ENCODE peak calls at places on chromosomes 5 and 9, in four cellular contexts. C is HepG2, B is A549, R is K562. P is an unnamed sample.

GRCh38 chr5:168424506-168425298 is 61.6 kb upstream of the RARS1 start:
- DNase-seq in C (no peak), B (peak), R (no peak), P (peak)

GRCh38 chr5:117077142-117077541 is 502.5 kb upstream of the SEMA6A start:
- DNase-seq in C (peak), B (no peak), R (no peak), P (no peak)

GRCh38 chr5:142821027-142821732 is 51.0 kb downstream of the ARHGAP26 start:
- DNase-seq in C (no peak), B (no peak), R (no peak), P (no peak)

GRCh38 chr5:120613729-120614128 is 149.6 kb downstream of the PRR16 start:
- DNase-seq in C (no peak), B (no peak), R (no peak), P (no peak)

GRCh38 chr5:14871084-14871572 is 450 bp downstream of the ANKH start:
- DNase-seq in C (no peak), B (peak), R (peak), P (no peak)

GRCh38 chr5:129400395-129400983 is 59.6 kb upstream of the ADAMTS19 start:
- DNase-seq in C (no peak), B (no peak), R (no peak), P (no peak)

GRCh38 chr5:4938941-4939546 is 201.1 kb upstream of the ADAMTS16 start:
- DNase-seq in C (no peak), B (no peak), R (no peak), P (no peak)

GRCh38 chr5:82347213-82347947 is 69.2 kb upstream of the RPS23 start:
- DNase-seq in C (no peak), B (no peak), R (no peak), P (peak)

GRCh38 chr5:76583163-76584047 is 39.8 kb downstream of the F2RL2 start:
- DNase-seq in C (no peak), B (peak), R (peak), P (peak)

GRCh38 chr5:176364765-176365662 is at the start of gene ARL10:
- DNase-seq in C (no peak), B (no peak), R (no peak), P (peak)

GRCh38 chr5:143251175-143251574 is 152.3 kb downstream of the NR3C1 start:
- DNase-seq in C (no peak), B (no peak), R (no peak), P (no peak)

GRCh38 chr9:92404437-92404836 is at the start of gene OGN:
- DNase-seq in C (no peak), B (no peak), R (no peak), P (peak)

GRCh38 chr9:121369595-121370265 is at the start of gene STOM:
- DNase-seq in C (peak), B (no peak), R (peak), P (peak)

GRCh38 chr5:177090813-177091212 is 4.1 kb downstream of the FGFR4 start:
- DNase-seq in C (no peak), B (no peak), R (no peak), P (no peak)

GRCh38 chr5:56757077-56757476 is 58.3 kb upstream of the MAP3K1 start:
- DNase-seq in C (no peak), B (no peak), R (no peak), P (peak)

GRCh38 chr5:73940747-73941146 is 314.8 kb downstream of the ARHGEF28 start:
- DNase-seq in C (no peak), B (no peak), R (no peak), P (no peak)

GRCh38 chr9:18601026-18601425 is 127.1 kb downstream of the ADAMTSL1 start:
- DNase-seq in C (no peak), B (no peak), R (no peak), P (no peak)

GRCh38 chr9:10366171-10366779 is 246.5 kb downstream of the PTPRD start:
- DNase-seq in C (peak), B (peak), R (peak), P (peak)

GRCh38 chr5:176161431-176161830 is 76.8 kb upstream of the SIMC1 start:
- DNase-seq in C (no peak), B (no peak), R (no peak), P (no peak)

GRCh38 chr9:69371001-69371400 is 46.0 kb downstream of the ENTREP1 start:
- DNase-seq in C (no peak), B (no peak), R (no peak), P (peak)

GRCh38 chr5:23506329-23507236 is 826 bp upstream of the PRDM9 start:
- DNase-seq in C (peak), B (peak), R (peak), P (no peak)

GRCh38 chr5:171619744-171620143 is 165.9 kb upstream of the SMIM23 start:
- DNase-seq in C (no peak), B (no peak), R (no peak), P (no peak)

GRCh38 chr5:17157916-17158529 is 59.4 kb upstream of the BASP1 start:
- DNase-seq in C (no peak), B (peak), R (no peak), P (peak)

GRCh38 chr9:108022246-108022935 is 532.8 kb upstream of the KLF4 start:
- DNase-seq in C (no peak), B (no peak), R (no peak), P (no peak)

DNA sequence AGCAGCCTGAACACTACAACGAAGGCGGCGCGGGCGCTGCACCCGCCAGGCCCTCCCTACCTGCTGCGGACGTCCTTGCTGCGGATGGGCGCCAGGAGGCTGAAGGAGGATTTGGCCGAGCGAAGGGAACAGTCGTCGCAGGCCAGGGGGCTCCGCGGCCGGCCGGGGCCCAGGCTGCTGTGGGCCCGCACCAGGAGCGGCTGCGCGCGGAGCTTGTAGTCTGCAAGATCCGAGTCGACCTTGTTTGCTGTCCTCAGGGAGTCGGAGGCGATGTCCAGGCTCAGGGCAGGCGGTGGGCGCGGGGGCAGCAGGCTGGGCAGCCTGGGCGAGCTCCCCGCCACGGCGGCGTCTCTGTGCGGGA is 1.1 kb downstream of the INPP5E start:
- DNase-seq in C (no peak), B (peak), R (peak), P (peak)
- TF ChIP-seq MAZ in C (no peak), B (no peak), R (no peak), P (no peak)

GRCh38 chr9:764986-765385 is 76.5 kb upstream of the DMRT1 start:
- DNase-seq in C (no peak), B (no peak), R (no peak), P (no peak)
- TF ChIP-seq MAZ in C (no peak), B (no peak), R (no peak), P (no peak)

GRCh38 chr5:172923539-172923938 is 35.7 kb upstream of the RPL26L1 start:
- DNase-seq in C (no peak), B (no peak), R (no peak), P (no peak)
- TF ChIP-seq MAZ in C (no peak), B (no peak), R (no peak), P (no peak)

DNA sequence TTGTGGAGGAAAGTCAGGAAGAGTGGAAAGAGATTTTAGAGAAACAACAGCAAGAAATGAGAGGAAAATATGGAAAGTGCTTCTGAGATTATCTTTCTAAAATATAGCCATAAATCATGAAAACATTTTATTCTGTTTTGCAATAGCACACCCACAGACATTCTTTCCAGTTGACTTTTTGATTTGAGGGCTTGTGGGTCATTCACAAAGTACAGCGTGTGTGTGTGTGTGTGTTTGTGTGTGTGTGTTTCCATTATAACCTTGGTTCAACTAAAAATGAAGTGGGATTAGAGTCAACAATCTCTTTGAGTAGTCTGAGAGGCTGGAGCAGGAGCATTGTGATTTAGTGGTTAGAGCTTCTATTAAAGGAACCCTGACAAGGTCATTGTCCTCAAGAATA is 116.6 kb upstream of the GAS1 start:
- DNase-seq in C (no peak), B (no peak), R (no peak), P (peak)
- TF ChIP-seq MAZ in C (no peak), B (no peak), R (no peak), P (no peak)

P was measured in IMR-90.